ENCODE peak calls at places on chromosomes 6 and 20, in five cellular contexts. E is suprapubic skin, Q is transverse colon, P is H1, Y is esophagus muscularis mucosa. O is an unnamed sample.

GRCh38 chr6:34272022-34272926 is 23.5 kb upstream of the SMIM29 start:
- DNase-seq in E (no peak), Q (no peak), Y (no peak), P (no peak), O (no peak)

GRCh38 chr6:166940643-166941068 is 15.7 kb downstream of the RNASET2 start:
- DNase-seq in Q (no peak), E (no peak), P (no peak), Y (no peak), O (no peak)

GRCh38 chr6:20211037-20211940 is 980 bp downstream of the MBOAT1 start:
- DNase-seq in Y (peak), Q (peak), E (no peak), P (no peak), O (no peak)

GRCh38 chr6:70079241-70079640 is 212.9 kb downstream of the COL19A1 start:
- DNase-seq in Q (no peak), E (no peak), P (no peak), Y (no peak), O (no peak)

GRCh38 chr6:144912474-144912873 is 627.3 kb downstream of the UTRN start:
- DNase-seq in P (no peak), Y (no peak), Q (no peak), E (no peak), O (no peak)

GRCh38 chr20:10313701-10314100 is 95.1 kb downstream of the SNAP25 start:
- DNase-seq in Q (no peak), Y (no peak), P (no peak), E (no peak), O (no peak)

GRCh38 chr20:50232651-50233324 is 42.2 kb downstream of the CEBPB start:
- DNase-seq in Q (no peak), Y (no peak), P (no peak), E (no peak), O (no peak)

GRCh38 chr20:37071481-37071911 is 24.3 kb downstream of the RBL1 start:
- DNase-seq in P (no peak), Q (no peak), E (no peak), Y (no peak), O (no peak)

GRCh38 chr20:51595744-51596143 is 53.2 kb upstream of the NFATC2 start:
- DNase-seq in Q (no peak), E (no peak), P (no peak), Y (no peak), O (no peak)

GRCh38 chr20:55514498-55514897 is 490.8 kb downstream of the CBLN4 start:
- DNase-seq in E (no peak), Y (no peak), Q (no peak), P (no peak), O (no peak)

GRCh38 chr6:6711832-6712231 is 123.3 kb downstream of the LY86 start:
- DNase-seq in E (no peak), Q (no peak), Y (no peak), P (no peak), O (no peak)

GRCh38 chr6:47759364-47759763 is 22.5 kb upstream of the OPN5 start:
- DNase-seq in P (no peak), Q (no peak), Y (no peak), E (no peak), O (no peak)

DNA sequence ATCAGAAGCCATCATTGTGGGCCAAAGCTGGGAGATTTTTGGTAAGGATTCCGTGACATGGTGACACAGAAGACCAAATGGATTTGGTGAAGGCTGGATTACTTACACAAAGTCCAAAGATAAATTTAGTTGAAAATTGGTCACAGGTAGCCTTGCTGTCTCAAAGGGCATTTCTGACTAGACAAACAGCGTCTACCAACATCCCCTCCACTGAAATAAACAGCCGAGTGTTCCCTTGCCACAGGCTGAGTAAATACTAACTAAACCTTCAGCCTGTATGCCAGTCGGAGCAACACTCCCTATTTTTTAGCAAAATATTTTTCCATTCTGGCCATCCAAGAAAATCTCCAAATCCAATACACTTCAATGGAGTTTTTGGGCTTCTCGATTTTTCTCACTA is 279.9 kb upstream of the CITED2 start:
- DNase-seq in E (no peak), P (no peak), Q (no peak), Y (no peak), O (no peak)
- H3K4me3 ChIP-seq in E (no peak), P (no peak), Q (no peak), Y (no peak), O (no peak)

DNA sequence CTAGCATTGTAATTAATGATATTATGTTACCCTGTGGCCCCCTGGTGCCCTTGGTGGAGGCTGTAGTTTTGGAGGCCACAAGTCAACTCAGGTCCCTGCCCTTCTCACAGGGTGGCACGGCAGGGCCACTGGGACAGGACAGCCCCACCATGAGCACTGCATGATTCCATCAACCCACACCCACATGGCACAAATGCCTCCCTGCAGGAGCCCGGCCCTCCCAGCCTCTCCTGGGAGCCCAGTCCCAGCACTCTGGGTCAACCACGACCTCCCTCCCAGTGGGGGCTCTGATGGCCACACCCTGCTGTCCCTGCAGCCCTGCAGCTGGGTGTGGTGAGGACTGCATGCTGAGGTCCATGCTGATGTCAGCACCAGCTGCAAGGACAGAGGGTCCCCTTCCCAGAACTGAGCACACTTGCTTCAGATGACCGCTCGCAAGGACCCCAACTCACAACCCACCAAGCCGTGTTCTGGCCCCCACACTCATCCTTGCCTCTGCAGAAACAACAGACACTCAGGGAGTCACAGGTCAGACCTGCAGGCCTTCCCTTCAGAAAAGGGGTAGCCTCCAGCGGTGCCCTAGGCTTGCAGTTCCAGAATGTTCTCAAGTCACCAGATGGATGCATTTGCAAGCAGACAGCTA is 15.7 kb upstream of the CST7 start:
- DNase-seq in P (no peak), Q (no peak), Y (no peak), E (peak), O (no peak)
- H3K27ac ChIP-seq in P (no peak), Q (no peak), Y (no peak), E (no peak), O (no peak)

GRCh38 chr6:130981409-130981808 is 81.6 kb downstream of the EPB41L2 start:
- DNase-seq in Q (no peak), Y (no peak), P (no peak), E (no peak), O (no peak)
- TF ChIP-seq EP300 in Q (no peak), Y (no peak), P (no peak), E (no peak), O (no peak)

GRCh38 chr6:116462516-116462915 is 1.3 kb downstream of the CALHM6 start:
- DNase-seq in E (no peak), P (no peak), Y (no peak), Q (no peak), O (no peak)
- H3K4me3 ChIP-seq in E (peak), P (peak), Y (peak), Q (peak), O (peak)

GRCh38 chr6:53048431-53049195 is 16.6 kb upstream of the FBXO9 start:
- DNase-seq in Y (no peak), Q (no peak), E (no peak), P (no peak), O (no peak)
- H3K27ac ChIP-seq in Y (no peak), Q (no peak), E (peak), P (no peak), O (no peak)

GRCh38 chr6:125018136-125018535 is 55.9 kb downstream of the RNF217 start:
- DNase-seq in Q (no peak), E (no peak), Y (no peak), P (no peak), O (no peak)

GRCh38 chr6:125015152-125015551 is 52.9 kb downstream of the RNF217 start:
- DNase-seq in E (no peak), Q (no peak), Y (no peak), P (no peak), O (no peak)

GRCh38 chr6:125009578-125009977 is 47.3 kb downstream of the RNF217 start:
- DNase-seq in E (no peak), Q (no peak), P (no peak), Y (no peak), O (no peak)

GRCh38 chr6:125019281-125019680 is 57.0 kb downstream of the RNF217 start:
- DNase-seq in P (no peak), Q (no peak), Y (no peak), E (no peak), O (no peak)

DNA sequence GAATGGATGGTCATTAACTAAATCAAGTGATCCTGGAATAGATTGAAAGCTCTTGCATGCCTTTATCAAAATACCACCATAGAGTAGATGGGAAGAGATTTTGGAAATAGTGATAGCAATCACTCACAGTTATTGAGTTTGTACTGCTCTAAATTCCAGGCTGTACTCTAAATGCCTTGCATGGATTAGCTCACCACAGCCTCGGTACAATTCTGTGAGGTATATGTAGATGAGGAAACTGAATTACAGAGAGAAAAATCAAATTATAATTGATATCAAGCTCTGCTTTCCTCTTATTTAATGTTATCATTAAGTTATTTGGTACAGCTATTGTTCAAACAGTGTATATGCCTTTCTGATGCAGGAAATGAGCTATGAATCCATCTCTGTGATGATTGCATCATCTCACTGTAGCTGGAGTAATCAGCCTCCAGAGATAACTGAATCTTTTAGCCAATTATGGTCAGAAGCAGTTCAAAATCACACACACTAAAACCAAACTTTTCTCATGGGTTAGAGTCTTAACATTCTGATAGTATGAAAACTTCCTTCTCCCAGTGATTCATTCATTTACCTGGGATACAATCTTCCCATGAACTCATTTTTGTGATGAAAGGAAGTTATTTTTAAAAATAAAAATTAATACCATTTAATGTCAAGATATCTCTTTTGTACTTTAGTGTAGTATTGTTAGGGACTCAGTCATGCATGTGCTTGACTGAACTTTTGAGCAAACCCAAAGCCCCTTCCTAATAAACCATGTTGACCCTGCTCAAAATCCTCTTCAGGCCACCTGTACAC is 52.1 kb downstream of the RNF217 start:
- DNase-seq in Q (no peak), E (no peak), P (no peak), Y (no peak), O (no peak)
- TF ChIP-seq EP300 in Q (no peak), E (no peak), P (no peak), Y (no peak), O (no peak)

GRCh38 chr20:64048402-64049044 is 916 bp downstream of the SOX18 start:
- DNase-seq in Q (no peak), E (no peak), P (no peak), Y (no peak), O (no peak)

GRCh38 chr20:64049060-64049886 is at the start of gene SOX18:
- DNase-seq in Y (no peak), P (no peak), Q (no peak), E (no peak), O (no peak)

GRCh38 chr20:64047046-64047389 is 2.4 kb downstream of the SOX18 start:
- DNase-seq in Q (no peak), P (no peak), E (no peak), Y (no peak), O (no peak)

GRCh38 chr20:64049887-64050260 is 435 bp upstream of the SOX18 start:
- DNase-seq in Y (no peak), P (no peak), Q (no peak), E (no peak), O (no peak)

GRCh38 chr20:64047968-64048401 is 1.5 kb downstream of the SOX18 start:
- DNase-seq in E (no peak), Q (no peak), Y (no peak), P (no peak), O (no peak)
- H3K4me3 ChIP-seq in E (peak), Q (peak), Y (peak), P (peak), O (peak)

DNA sequence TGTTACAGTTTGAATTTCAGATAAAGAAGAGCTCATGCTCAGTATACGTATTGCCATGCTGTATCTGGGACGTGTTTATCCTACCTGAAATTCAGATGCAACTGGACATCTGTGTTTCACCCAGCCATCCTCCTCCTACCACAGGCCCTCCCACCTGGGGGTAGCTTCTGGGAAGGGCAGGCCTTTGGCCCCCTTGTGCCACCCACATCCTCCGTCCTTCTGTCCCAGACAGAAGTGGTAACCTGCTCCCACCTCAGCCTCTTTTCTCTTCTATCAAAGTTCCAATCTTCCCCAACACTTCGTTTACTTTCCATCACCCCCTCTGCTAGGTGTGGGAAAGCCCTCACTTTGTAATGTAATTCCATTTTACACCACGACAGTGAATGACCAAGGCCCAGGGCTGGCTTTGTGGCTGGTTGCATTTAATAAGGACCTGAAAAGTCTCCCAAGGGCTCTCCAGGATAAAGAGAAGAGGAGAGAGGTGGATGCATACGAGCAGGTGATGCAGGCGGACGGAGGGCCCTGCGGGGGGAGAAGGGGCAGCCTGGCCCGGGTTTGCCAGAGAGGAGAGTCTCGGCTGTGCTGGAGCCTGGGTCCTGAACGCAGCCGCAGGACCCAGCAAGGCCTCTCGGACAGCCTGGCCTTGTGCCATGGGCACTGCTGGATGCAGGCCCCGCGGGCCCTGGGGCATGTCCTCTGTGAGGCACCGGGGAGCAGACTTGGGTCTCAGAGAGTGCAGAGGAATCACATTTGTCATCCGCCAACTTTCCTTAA is 98.4 kb downstream of the PSMB1 start:
- DNase-seq in Y (no peak), Q (no peak), E (no peak), P (no peak), O (no peak)
- H3K27ac ChIP-seq in Y (no peak), Q (no peak), E (no peak), P (no peak), O (no peak)

O was measured in tibial nerve.